ENCODE peak calls at places on chromosomes 16 and 17, in four cellular contexts. Y is K562, N is GM12878, C is HepG2. D is an unnamed sample.

GRCh38 chr17:17641621-17642409 is 39.4 kb upstream of the RAI1 start:
- DNase-seq in Y (peak), N (peak), C (peak), D (peak)

GRCh38 chr17:72590882-72591499 is 470.2 kb downstream of the SOX9 start:
- DNase-seq in Y (no peak), N (no peak), C (no peak), D (no peak)

GRCh38 chr17:1438593-1439083 is 17.4 kb downstream of the CRK start:
- DNase-seq in Y (no peak), N (no peak), C (no peak), D (no peak)

GRCh38 chr16:80693553-80693952 is 110.8 kb downstream of the CDYL2 start:
- DNase-seq in Y (no peak), N (no peak), C (no peak), D (no peak)

GRCh38 chr17:21289902-21290571 is 5.5 kb downstream of the MAP2K3 start:
- DNase-seq in Y (no peak), N (no peak), C (no peak), D (no peak)

GRCh38 chr17:17783121-17783824 is 53.5 kb downstream of the SREBF1 start:
- DNase-seq in Y (peak), N (peak), C (no peak), D (peak)

GRCh38 chr16:50861926-50862325 is 120.0 kb downstream of the CYLD start:
- DNase-seq in Y (no peak), N (no peak), C (peak), D (no peak)

GRCh38 chr17:9239821-9240658 is 218.7 kb downstream of the NTN1 start:
- DNase-seq in Y (peak), N (no peak), C (no peak), D (peak)

GRCh38 chr17:43482103-43483012 is 1.4 kb upstream of the DHX8 start:
- DNase-seq in Y (no peak), N (no peak), C (peak), D (no peak)

GRCh38 chr16:87954361-87954760 is 3.1 kb downstream of the BANP start:
- DNase-seq in Y (no peak), N (no peak), C (no peak), D (no peak)

GRCh38 chr17:37493249-37494027 is 3.7 kb downstream of the DUSP14 start:
- DNase-seq in Y (no peak), N (no peak), C (peak), D (no peak)

GRCh38 chr17:78338860-78339259 is 21.0 kb downstream of the SOCS3 start:
- DNase-seq in Y (no peak), N (no peak), C (no peak), D (no peak)

GRCh38 chr16:81576696-81577095 is 132.1 kb downstream of the CMIP start:
- DNase-seq in Y (no peak), N (no peak), C (no peak), D (no peak)

GRCh38 chr17:47286198-47286914 is 32.7 kb downstream of the ITGB3 start:
- DNase-seq in Y (no peak), N (peak), C (no peak), D (no peak)

GRCh38 chr17:47288531-47289116 is 35.0 kb downstream of the ITGB3 start:
- DNase-seq in Y (peak), N (no peak), C (no peak), D (no peak)

GRCh38 chr17:47287068-47287467 is 33.4 kb downstream of the ITGB3 start:
- DNase-seq in Y (no peak), N (no peak), C (no peak), D (no peak)

GRCh38 chr17:47289302-47289701 is 34.5 kb upstream of the EFCAB13 start:
- DNase-seq in Y (no peak), N (no peak), C (no peak), D (no peak)

DNA sequence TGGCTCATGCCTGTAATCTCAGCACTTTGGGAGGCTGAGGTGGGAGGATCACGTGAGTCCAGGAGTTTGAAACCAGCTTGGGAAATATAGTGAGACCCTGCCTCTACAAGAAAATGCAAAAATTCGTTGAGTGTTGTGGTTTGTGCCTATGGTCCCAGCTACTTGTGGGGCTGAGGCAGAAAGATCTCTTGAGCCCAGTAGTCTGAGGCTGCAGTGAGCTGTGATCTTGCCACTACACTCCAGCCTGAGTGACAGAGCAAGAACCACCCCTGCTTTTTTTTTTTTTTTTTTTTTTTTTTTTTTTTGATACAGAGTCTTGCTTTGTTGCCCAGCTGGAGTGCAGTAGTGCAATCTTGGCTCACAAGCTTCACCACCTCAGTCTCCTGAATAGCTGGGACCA is 34.0 kb downstream of the ITGB3 start:
- DNase-seq in Y (no peak), N (no peak), C (no peak), D (no peak)
- TF ChIP-seq FOXM1 in Y (no peak), N (no peak), C (no peak), D (no peak)

GRCh38 chr16:8849411-8850011 is 19.3 kb downstream of the CARHSP1 start:
- DNase-seq in Y (no peak), N (no peak), C (no peak), D (no peak)
- TF ChIP-seq SP1 in Y (no peak), N (no peak), C (no peak), D (no peak)

DNA sequence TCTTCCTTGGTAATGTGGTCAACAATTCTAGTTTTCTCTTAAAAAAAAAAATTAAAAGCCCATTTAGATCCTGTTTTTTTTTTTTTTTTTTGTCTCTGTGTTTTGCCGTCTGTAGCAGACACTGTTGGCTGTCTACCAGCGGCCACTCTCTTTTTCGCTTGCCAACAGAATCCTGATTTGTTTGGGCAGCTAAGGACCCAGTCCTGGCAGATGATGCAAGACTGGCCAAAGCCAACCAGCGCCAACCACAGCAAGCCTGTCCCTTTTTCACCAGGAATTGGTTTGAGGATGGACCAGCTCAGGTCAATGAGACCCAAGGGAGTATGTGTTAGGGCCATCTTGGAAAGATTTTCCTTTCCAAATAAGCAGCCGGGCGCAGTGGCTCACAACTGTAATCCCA is 28.2 kb downstream of the ST3GAL2 start:
- DNase-seq in Y (no peak), N (no peak), C (no peak), D (no peak)
- TF ChIP-seq FOXM1 in Y (no peak), N (no peak), C (no peak), D (no peak)

DNA sequence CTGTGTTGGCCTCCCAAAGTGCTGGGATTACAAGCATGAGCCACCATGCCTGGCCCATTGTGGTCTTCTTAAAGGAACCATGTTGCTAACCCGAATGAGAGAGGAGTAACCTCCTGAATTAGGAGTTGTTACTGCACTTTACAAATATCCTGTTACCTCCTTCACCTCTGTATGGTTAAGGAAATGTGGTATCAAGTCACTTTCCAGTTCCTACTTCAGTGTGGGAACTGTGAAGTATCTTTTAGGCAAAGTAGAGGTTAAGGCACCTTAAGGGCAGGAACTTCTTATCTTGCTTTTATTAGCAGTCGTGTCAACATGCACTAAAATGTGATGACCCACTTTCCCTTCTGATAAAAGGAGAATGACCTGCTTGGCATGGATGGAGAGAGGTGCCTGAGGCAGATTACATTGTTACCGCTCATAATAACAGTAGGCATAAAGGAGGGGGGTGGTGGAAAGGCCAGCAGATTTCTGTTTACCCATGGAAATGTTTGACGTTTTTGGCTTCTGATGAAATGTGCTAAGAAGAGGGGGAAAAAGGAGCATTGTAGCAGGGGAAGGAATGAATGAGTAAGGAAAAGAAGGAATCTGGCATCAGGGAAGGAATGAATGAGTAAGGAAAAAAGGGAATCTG is 28.5 kb downstream of the FTO start:
- DNase-seq in Y (no peak), N (no peak), C (no peak), D (no peak)
- TF ChIP-seq SP1 in Y (no peak), N (no peak), C (no peak), D (no peak)

DNA sequence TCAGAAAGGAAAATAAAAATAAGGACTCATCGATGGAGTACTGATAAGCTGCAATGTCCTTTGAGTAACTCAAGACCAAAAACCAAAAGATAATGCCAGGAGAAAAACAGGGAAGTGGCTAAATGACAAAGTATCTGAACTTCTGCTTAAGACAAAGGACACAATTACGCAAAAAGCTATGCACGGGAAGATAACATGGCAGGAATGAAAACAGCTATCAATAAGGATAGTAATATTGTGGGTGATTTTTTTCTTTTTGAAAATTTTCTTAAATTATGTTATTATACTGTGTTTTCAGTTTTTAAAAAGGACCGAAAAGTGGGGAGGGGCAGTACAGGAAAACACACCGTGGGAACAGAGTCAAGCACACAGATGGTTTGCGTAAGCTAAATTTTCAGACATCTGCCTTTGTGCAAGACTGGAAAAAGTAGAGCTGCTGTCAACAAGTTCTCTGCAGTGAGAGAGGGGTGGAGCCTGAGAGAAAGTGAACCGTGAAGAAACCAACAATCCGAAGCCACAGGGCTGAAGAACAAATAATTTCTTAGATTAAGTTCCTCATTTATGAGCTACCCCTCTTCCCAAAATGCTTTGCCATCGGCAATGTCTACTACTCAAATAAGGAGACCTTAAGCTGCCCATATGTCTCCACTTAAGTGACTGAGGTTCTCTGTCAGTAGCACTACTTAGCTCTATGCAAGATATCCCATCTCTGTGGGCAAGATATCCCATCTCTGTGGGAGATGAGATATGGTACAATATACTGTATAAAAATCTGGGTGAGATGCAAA is 99.9 kb upstream of the CORO6 start:
- DNase-seq in Y (peak), N (peak), C (no peak), D (peak)
- TF ChIP-seq FOXM1 in Y (no peak), N (peak), C (no peak), D (no peak)

GRCh38 chr17:51434434-51435170 is 174.3 kb downstream of the UTP18 start:
- DNase-seq in Y (peak), N (no peak), C (no peak), D (no peak)
- TF ChIP-seq SP1 in Y (no peak), N (no peak), C (no peak), D (no peak)

GRCh38 chr16:19967561-19967960 is 82.9 kb upstream of the GPRC5B start:
- DNase-seq in Y (no peak), N (no peak), C (no peak), D (no peak)

GRCh38 chr16:19960183-19960582 is 75.5 kb upstream of the GPRC5B start:
- DNase-seq in Y (no peak), N (no peak), C (no peak), D (no peak)

GRCh38 chr16:19959736-19960135 is 75.1 kb upstream of the GPRC5B start:
- DNase-seq in Y (no peak), N (no peak), C (no peak), D (no peak)

GRCh38 chr16:19967963-19968362 is 83.3 kb upstream of the GPRC5B start:
- DNase-seq in Y (no peak), N (no peak), C (no peak), D (no peak)

GRCh38 chr16:19963306-19963705 is 78.7 kb upstream of the GPRC5B start:
- DNase-seq in Y (no peak), N (no peak), C (no peak), D (no peak)
- TF ChIP-seq FOXM1 in Y (no peak), N (no peak), C (no peak), D (no peak)

GRCh38 chr16:66193543-66194229 is 172.8 kb upstream of the CDH5 start:
- DNase-seq in Y (no peak), N (no peak), C (no peak), D (no peak)

GRCh38 chr16:66190411-66190810 is 176.1 kb upstream of the CDH5 start:
- DNase-seq in Y (no peak), N (no peak), C (no peak), D (no peak)

GRCh38 chr16:66194866-66195265 is 171.6 kb upstream of the CDH5 start:
- DNase-seq in Y (no peak), N (no peak), C (no peak), D (no peak)

GRCh38 chr16:66189951-66190350 is 176.5 kb upstream of the CDH5 start:
- DNase-seq in Y (no peak), N (no peak), C (no peak), D (no peak)

GRCh38 chr16:66188786-66189725 is 177.4 kb upstream of the CDH5 start:
- DNase-seq in Y (no peak), N (no peak), C (no peak), D (no peak)
- TF ChIP-seq SP1 in Y (no peak), N (no peak), C (no peak), D (no peak)

DNA sequence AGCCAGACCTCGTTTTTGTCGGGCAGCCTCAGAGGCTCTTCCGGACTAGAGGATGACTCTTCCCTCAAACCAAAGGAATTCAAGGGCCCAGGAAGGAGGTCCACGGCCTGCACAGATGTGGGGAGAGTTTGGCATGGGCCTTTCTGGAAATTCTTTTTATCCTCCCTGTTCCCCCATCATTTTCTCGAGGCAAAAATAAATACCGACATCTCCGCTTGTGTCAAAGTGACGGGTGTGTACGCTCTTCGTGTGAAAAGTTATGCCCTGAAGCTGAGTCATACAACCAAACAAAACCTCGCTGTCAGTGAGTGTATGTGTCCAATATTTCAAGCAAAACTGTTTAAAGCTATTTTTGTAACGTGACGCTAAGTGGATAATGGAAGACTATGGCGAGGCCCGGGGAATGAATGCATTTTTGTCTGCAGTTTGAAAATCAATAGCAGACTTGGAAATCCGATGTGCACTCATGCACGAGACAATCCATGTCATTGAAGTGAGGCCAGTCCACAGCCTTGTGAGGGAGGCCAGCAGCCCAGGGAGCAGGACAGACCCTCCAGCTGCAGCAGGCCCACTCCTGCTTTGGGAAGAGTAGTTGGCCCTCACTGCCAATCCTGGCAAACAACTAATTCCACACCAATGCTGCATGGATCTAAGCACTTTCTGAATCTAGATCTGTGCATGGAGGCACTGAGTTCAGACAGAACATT is 364.3 kb downstream of the FOXL1 start:
- DNase-seq in Y (no peak), N (no peak), C (no peak), D (no peak)
- TF ChIP-seq FOXM1 in Y (no peak), N (no peak), C (no peak), D (no peak)

D was measured in HEK293T.